ENCODE peak calls at places on chromosomes 3 and 15, in six cellular contexts. E, G, A, D, M and U are unnamed samples.

GRCh38 chr3:157136647-157137387 is 23.1 kb downstream of the CCNL1 start:
- DNase-seq in A (no peak), M (no peak), D (peak), E (no peak), G (no peak), U (no peak)

GRCh38 chr3:4835616-4836043 is 143.6 kb upstream of the BHLHE40 start:
- DNase-seq in A (no peak), E (no peak), D (no peak), M (no peak), G (no peak), U (peak)

GRCh38 chr3:188185717-188186236 is 31.8 kb downstream of the LPP start:
- DNase-seq in D (no peak), A (no peak), G (peak), E (no peak), M (no peak), U (peak)

GRCh38 chr15:57534279-57534678 is 57.4 kb upstream of the MYZAP start:
- DNase-seq in A (no peak), E (no peak), G (no peak), M (no peak), D (peak), U (peak)

GRCh38 chr3:155078959-155079794 is 942 bp upstream of the MME start:
- DNase-seq in E (no peak), D (peak), A (no peak), G (peak), M (no peak), U (no peak)

GRCh38 chr3:14241716-14242115 is 63.1 kb downstream of the LSM3 start:
- DNase-seq in G (no peak), M (no peak), A (no peak), D (no peak), E (no peak), U (no peak)

GRCh38 chr3:14128724-14129123 is 3.9 kb downstream of the TMEM43 start:
- DNase-seq in A (no peak), G (no peak), D (no peak), E (no peak), M (no peak), U (no peak)

GRCh38 chr15:66882251-66883020 is 180.4 kb downstream of the SMAD6 start:
- DNase-seq in E (no peak), A (no peak), M (no peak), G (no peak), D (peak), U (peak)

GRCh38 chr3:81643721-81644120 is 117.7 kb downstream of the GBE1 start:
- DNase-seq in A (peak), M (no peak), D (peak), G (no peak), E (no peak), U (peak)

GRCh38 chr3:5520237-5520636 is 332.7 kb downstream of the EDEM1 start:
- DNase-seq in M (no peak), D (no peak), G (no peak), A (peak), E (no peak), U (no peak)

GRCh38 chr3:30073622-30074021 is 532.8 kb upstream of the TGFBR2 start:
- DNase-seq in A (peak), E (no peak), D (no peak), M (no peak), G (no peak), U (peak)

GRCh38 chr15:92068121-92068520 is 214.6 kb downstream of the SLCO3A1 start:
- DNase-seq in M (no peak), E (no peak), A (no peak), D (no peak), G (no peak), U (no peak)

GRCh38 chr3:117688583-117688982 is 979.0 kb downstream of the TUSC7 start:
- DNase-seq in D (no peak), M (no peak), E (no peak), G (no peak), A (no peak), U (no peak)

GRCh38 chr15:56948766-56949105 is 30.3 kb downstream of the TCF12 start:
- DNase-seq in M (no peak), G (no peak), A (no peak), E (no peak), D (no peak), U (no peak)

GRCh38 chr3:46693038-46693896 is at the start of gene ALS2CL:
- DNase-seq in M (peak), A (no peak), E (peak), G (peak), D (no peak), U (peak)

GRCh38 chr3:120560304-120561250 is 35.6 kb upstream of the NDUFB4 start:
- DNase-seq in D (no peak), A (no peak), E (no peak), M (no peak), G (no peak), U (peak)

GRCh38 chr3:169636928-169637327 is 26.6 kb downstream of the MECOM start:
- DNase-seq in A (no peak), E (no peak), D (no peak), G (no peak), M (no peak), U (no peak)

GRCh38 chr3:15673536-15673935 is 72.0 kb downstream of the BTD start:
- DNase-seq in M (no peak), A (no peak), D (no peak), E (no peak), G (no peak), U (no peak)

GRCh38 chr3:104564045-104564643 is 802.6 kb upstream of the ALCAM start:
- DNase-seq in G (peak), E (peak), A (peak), D (peak), M (peak), U (peak)

GRCh38 chr15:90266061-90266431 is 574 bp downstream of the NGRN start:
- DNase-seq in D (no peak), M (no peak), A (peak), G (peak), E (no peak), U (peak)

GRCh38 chr3:172622916-172623700 is 87.8 kb downstream of the NCEH1 start:
- DNase-seq in D (no peak), E (no peak), G (peak), M (peak), A (no peak), U (peak)

GRCh38 chr3:39125837-39126500 is 18.5 kb downstream of the TTC21A start:
- DNase-seq in G (no peak), D (peak), M (no peak), E (no peak), A (no peak), U (peak)

GRCh38 chr3:81581966-81582599 is 179.4 kb downstream of the GBE1 start:
- DNase-seq in A (peak), M (no peak), G (peak), E (peak), D (peak), U (peak)

GRCh38 chr3:21747376-21747775 is 3.6 kb downstream of the ZNF385D start:
- DNase-seq in G (no peak), M (no peak), A (no peak), E (no peak), D (peak), U (no peak)

GRCh38 chr3:129016725-129017530 is 15.8 kb downstream of the EFCC1 start:
- DNase-seq in E (no peak), A (no peak), G (no peak), D (no peak), M (peak), U (peak)

GRCh38 chr3:40258555-40258954 is 51.0 kb upstream of the EIF1B start:
- DNase-seq in E (no peak), G (no peak), D (peak), A (peak), M (no peak), U (peak)

GRCh38 chr3:64368163-64369025 is 143.1 kb upstream of the PRICKLE2 start:
- DNase-seq in E (no peak), D (peak), M (no peak), G (no peak), A (no peak), U (no peak)

GRCh38 chr3:1963896-1964295 is 134.8 kb upstream of the CNTN4 start:
- DNase-seq in A (no peak), M (no peak), E (no peak), D (no peak), G (no peak), U (no peak)